ENCODE peak calls at places on chromosomes 16 and 17, in eight cellular contexts. R, W, N, G, E, Y, H and V are unnamed samples.

GRCh38 chr17:82278786-82279379 is 5.4 kb upstream of the CSNK1D start:
- DNase-seq in R (no peak), W (no peak), N (no peak), G (no peak), E (no peak), Y (no peak), H (peak; percentile 73), V (no peak)

GRCh38 chr17:21287703-21288449 is 3.4 kb downstream of the MAP2K3 start:
- DNase-seq in R (peak; percentile 99), W (peak; percentile 94), N (peak; percentile 100), G (peak; percentile 99), E (peak; percentile 96), Y (peak; percentile 95), H (peak; percentile 98), V (peak; percentile 99)

GRCh38 chr17:82230627-82231311 is 1.9 kb downstream of the SLC16A3 start:
- DNase-seq in R (peak; percentile 94), W (no peak), N (peak; percentile 85), G (peak; percentile 88), E (peak; percentile 90), Y (peak; percentile 67), H (peak; percentile 95), V (peak; percentile 92)

GRCh38 chr16:85430523-85431381 is 182.4 kb upstream of the GSE1 start:
- DNase-seq in R (no peak), W (no peak), N (no peak), G (no peak), E (no peak), Y (no peak), H (peak; percentile 67), V (peak; percentile 7)

GRCh38 chr17:34503804-34504203 is 75.6 kb upstream of the TMEM132E start:
- DNase-seq in R (no peak), W (no peak), N (no peak), G (no peak), E (no peak), Y (no peak), H (no peak), V (peak; percentile 14)

GRCh38 chr17:81160306-81160705 is 5.0 kb upstream of the PVALEF start:
- DNase-seq in R (no peak), W (no peak), N (peak; percentile 60), G (no peak), E (no peak), Y (no peak), H (peak; percentile 95), V (peak; percentile 41)

GRCh38 chr16:57658130-57658877 is 9.8 kb upstream of the ADGRG3 start:
- DNase-seq in R (no peak), W (no peak), N (no peak), G (no peak), E (no peak), Y (no peak), H (no peak), V (no peak)

GRCh38 chr16:79008869-79009179 is 591.7 kb downstream of the MAF start:
- DNase-seq in R (no peak), W (no peak), N (no peak), G (no peak), E (no peak), Y (no peak), H (no peak), V (no peak)

GRCh38 chr16:46830417-46830901 is 521 bp downstream of the C16orf87 start:
- DNase-seq in R (no peak), W (no peak), N (no peak), G (peak; percentile 46), E (no peak), Y (peak; percentile 40), H (peak; percentile 92), V (peak; percentile 48)

GRCh38 chr16:19886061-19886792 is 1.6 kb upstream of the GPRC5B start:
- DNase-seq in R (peak; percentile 83), W (peak; percentile 46), N (peak; percentile 85), G (peak; percentile 78), E (peak; percentile 79), Y (peak; percentile 79), H (peak; percentile 88), V (peak; percentile 79)

GRCh38 chr17:35018814-35019213 is 38.5 kb downstream of the LIG3 start:
- DNase-seq in R (no peak), W (no peak), N (no peak), G (no peak), E (no peak), Y (no peak), H (no peak), V (no peak)

GRCh38 chr16:17515421-17516210 is 44.9 kb upstream of the XYLT1 start:
- DNase-seq in R (no peak), W (no peak), N (no peak), G (no peak), E (peak; percentile 52), Y (no peak), H (no peak), V (no peak)

GRCh38 chr17:55479903-55480302 is 31.3 kb downstream of the SMIM36 start:
- DNase-seq in R (no peak), W (no peak), N (no peak), G (no peak), E (no peak), Y (no peak), H (no peak), V (no peak)

GRCh38 chr16:27434141-27435051 is 32.4 kb downstream of the IL21R start:
- DNase-seq in R (peak; percentile 55), W (no peak), N (no peak), G (peak; percentile 17), E (no peak), Y (peak; percentile 4), H (peak; percentile 63), V (no peak)

GRCh38 chr17:4998027-4998665 is 396 bp downstream of the KIF1C start:
- DNase-seq in R (peak; percentile 73), W (no peak), N (no peak), G (peak; percentile 58), E (peak; percentile 10), Y (no peak), H (peak; percentile 90), V (peak; percentile 23)

GRCh38 chr17:16639438-16639837 is 14.2 kb downstream of the ZNF624 start:
- DNase-seq in R (no peak), W (no peak), N (no peak), G (no peak), E (no peak), Y (no peak), H (no peak), V (no peak)

GRCh38 chr17:36463916-36464764 is 22.3 kb upstream of the ZNHIT3 start:
- DNase-seq in R (no peak), W (no peak), N (no peak), G (peak; percentile 56), E (peak; percentile 63), Y (peak; percentile 18), H (peak; percentile 76), V (peak; percentile 69)

GRCh38 chr17:8741366-8741765 is 3.3 kb downstream of the CCDC42 start:
- DNase-seq in R (peak; percentile 62), W (no peak), N (no peak), G (no peak), E (no peak), Y (no peak), H (no peak), V (no peak)

GRCh38 chr17:68011199-68011665 is 15.0 kb upstream of the C17orf58 start:
- DNase-seq in R (no peak), W (no peak), N (no peak), G (peak; percentile 63), E (peak; percentile 19), Y (peak; percentile 68), H (peak; percentile 87), V (peak; percentile 75)

GRCh38 chr16:73793286-73793685 is 503.3 kb upstream of the PSMD7 start:
- DNase-seq in R (no peak), W (no peak), N (no peak), G (no peak), E (no peak), Y (no peak), H (no peak), V (no peak)

GRCh38 chr16:81804134-81804610 is 25.1 kb downstream of the PLCG2 start:
- DNase-seq in R (no peak), W (no peak), N (no peak), G (no peak), E (no peak), Y (no peak), H (no peak), V (no peak)
- H3K4me1 ChIP-seq in R (no peaks in the 10 kb centered on the region), W (no peaks in the 10 kb centered on the region), N (no peaks in the 10 kb centered on the region), G (no peaks in the 10 kb centered on the region), E (no peaks in the 10 kb centered on the region), Y (no peaks in the 10 kb centered on the region), H (peaks cover 79% of the 10 kb centered on the region), V (no peaks in the 10 kb centered on the region)

DNA sequence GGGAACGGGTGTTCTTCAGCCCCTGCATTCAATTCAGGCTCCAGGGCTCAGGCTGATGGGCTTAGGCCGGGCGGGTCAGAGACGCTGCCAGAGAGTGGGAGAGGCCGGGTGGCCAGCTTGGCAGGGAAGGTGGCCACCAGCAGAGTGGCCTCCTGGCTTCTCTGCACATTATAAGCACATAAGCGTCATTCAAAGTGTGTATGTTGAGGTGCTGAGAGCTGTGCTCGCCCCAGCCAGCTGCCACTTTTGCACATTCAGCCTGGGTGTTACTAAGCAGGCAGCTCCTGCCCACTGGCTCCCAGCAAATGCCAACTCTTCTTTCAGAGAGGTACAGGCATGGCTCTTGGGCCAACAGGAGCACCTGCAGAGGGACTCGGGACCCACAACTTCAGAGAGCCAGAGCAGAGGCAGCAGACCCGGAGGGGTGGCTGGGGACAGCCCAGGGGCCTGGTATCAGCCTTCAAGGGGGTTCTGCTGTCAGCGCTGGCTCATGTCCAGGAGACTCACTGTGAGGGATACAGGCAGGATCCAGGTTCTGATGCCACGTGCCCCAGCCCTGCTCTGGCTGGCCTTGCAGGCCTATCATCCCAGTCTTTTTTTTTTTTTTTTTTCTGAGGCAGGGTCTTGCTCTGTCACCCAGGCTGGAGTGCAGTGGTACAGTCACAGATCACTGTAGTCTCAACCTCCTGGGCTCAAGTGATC is 8.8 kb upstream of the MTSS2 start:
- DNase-seq in R (no peak), W (no peak), N (no peak), G (no peak), E (no peak), Y (no peak), H (no peak), V (no peak)
- H3K4me1 ChIP-seq in R (peaks cover 84% of the 10 kb centered on the region), W (peaks cover 53% of the 10 kb centered on the region), N (no peaks in the 10 kb centered on the region), G (peaks cover 70% of the 10 kb centered on the region), E (peaks cover 50% of the 10 kb centered on the region), Y (peaks cover 38% of the 10 kb centered on the region), H (peaks cover 99% of the 10 kb centered on the region), V (peaks cover 67% of the 10 kb centered on the region)

DNA sequence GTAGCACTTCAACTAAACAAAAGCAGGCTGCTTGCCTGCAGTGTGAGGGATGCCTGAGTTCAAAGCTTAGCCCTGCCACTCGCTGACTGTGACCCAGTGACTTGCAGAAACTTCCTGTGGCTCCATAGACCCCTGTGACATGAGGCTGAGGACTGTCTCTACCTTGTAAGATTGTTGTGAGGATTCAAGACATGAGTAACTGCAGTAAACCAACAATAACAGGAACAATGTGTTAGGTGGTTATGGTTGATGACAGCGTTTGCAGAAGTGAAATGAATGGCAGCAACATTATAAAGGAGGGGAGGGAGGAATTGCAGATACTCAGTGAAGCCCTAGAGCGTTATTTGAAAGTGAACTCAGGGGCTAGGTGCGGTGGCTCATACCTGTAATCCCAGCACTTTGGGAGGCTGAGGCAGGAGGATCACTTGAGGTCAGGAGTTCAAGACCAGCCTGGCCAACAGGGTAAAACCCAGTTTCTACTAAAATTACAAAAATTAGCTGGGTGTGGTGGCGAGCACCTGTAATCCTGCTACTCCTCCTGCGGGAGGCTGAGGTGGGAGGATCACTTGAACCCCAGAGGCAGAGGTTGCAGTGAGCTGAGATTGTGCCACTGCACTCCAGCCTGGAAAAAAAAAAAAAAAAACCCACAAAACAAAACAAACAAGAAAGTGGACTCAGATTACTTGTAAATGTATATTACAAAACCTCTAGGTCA is 33.5 kb upstream of the EMP2 start:
- DNase-seq in R (no peak), W (no peak), N (no peak), G (no peak), E (no peak), Y (no peak), H (no peak), V (no peak)
- H3K4me1 ChIP-seq in R (peaks cover 4% of the 10 kb centered on the region), W (no peaks in the 10 kb centered on the region), N (no peaks in the 10 kb centered on the region), G (peaks cover 15% of the 10 kb centered on the region), E (peaks cover 4% of the 10 kb centered on the region), Y (no peaks in the 10 kb centered on the region), H (peaks cover 26% of the 10 kb centered on the region), V (peaks cover 17% of the 10 kb centered on the region)

GRCh38 chr17:57597531-57598453 is 147.3 kb downstream of the CCDC182 start:
- DNase-seq in R (no peak), W (no peak), N (peak; percentile 81), G (peak; percentile 76), E (peak; percentile 89), Y (peak; percentile 57), H (no peak), V (peak; percentile 73)
- H3K4me1 ChIP-seq in R (no peaks in the 10 kb centered on the region), W (peaks cover 4% of the 10 kb centered on the region), N (no peaks in the 10 kb centered on the region), G (peaks cover 10% of the 10 kb centered on the region), E (no peaks in the 10 kb centered on the region), Y (peaks cover 52% of the 10 kb centered on the region), H (peaks cover 64% of the 10 kb centered on the region), V (peaks cover 1% of the 10 kb centered on the region)